ENCODE peak calls at places on chromosomes 11 and 22, in seven cellular contexts. One of them, this sample, is unnamed.
A peak's percentile ranks its signal among the peaks of the same experiment; 100 is the strongest.

GRCh38 chr11:65428578-65429068 is 6.0 kb downstream of the NEAT1 start:
- DNase-seq in GM23248: no peak
- DNase-seq in mammary epithelial cell: no peak
- DNase-seq in HepG2: no peak
- DNase-seq in keratinocyte: no peak
- DNase-seq in neural progenitor cell: no peak
- DNase-seq in IMR-90: no peak
- DNase-seq in this sample: peak; percentile 44

GRCh38 chr22:47695176-47695575 is 932.7 kb downstream of the TBC1D22A start:
- DNase-seq in IMR-90: no peak
- DNase-seq in mammary epithelial cell: no peak
- DNase-seq in neural progenitor cell: no peak
- DNase-seq in keratinocyte: no peak
- DNase-seq in GM23248: no peak
- DNase-seq in HepG2: no peak
- DNase-seq in this sample: no peak

GRCh38 chr11:68043349-68044144 is 4.7 kb downstream of the TCIRG1 start:
- DNase-seq in neural progenitor cell: no peak
- DNase-seq in mammary epithelial cell: no peak
- DNase-seq in IMR-90: peak; percentile 66
- DNase-seq in keratinocyte: no peak
- DNase-seq in GM23248: peak; percentile 42
- DNase-seq in HepG2: no peak
- DNase-seq in this sample: no peak

GRCh38 chr22:29369460-29369859 is 18.9 kb downstream of the AP1B1 start:
- DNase-seq in neural progenitor cell: peak; percentile 71
- DNase-seq in mammary epithelial cell: no peak
- DNase-seq in GM23248: peak; percentile 95
- DNase-seq in HepG2: no peak
- DNase-seq in keratinocyte: no peak
- DNase-seq in IMR-90: peak; percentile 76
- DNase-seq in this sample: no peak

GRCh38 chr11:11403763-11404725 is 51.0 kb upstream of the CSNK2A3 start:
- DNase-seq in keratinocyte: no peak
- DNase-seq in GM23248: peak; percentile 58
- DNase-seq in HepG2: no peak
- DNase-seq in IMR-90: peak; percentile 41
- DNase-seq in mammary epithelial cell: no peak
- DNase-seq in neural progenitor cell: peak; percentile 38
- DNase-seq in this sample: peak; percentile 70

GRCh38 chr11:134724779-134725140 is 312.7 kb upstream of the B3GAT1 start:
- DNase-seq in mammary epithelial cell: no peak
- DNase-seq in GM23248: no peak
- DNase-seq in IMR-90: no peak
- DNase-seq in neural progenitor cell: no peak
- DNase-seq in HepG2: no peak
- DNase-seq in keratinocyte: no peak
- DNase-seq in this sample: no peak

GRCh38 chr11:106306942-106307341 is 229.5 kb downstream of the AASDHPPT start:
- DNase-seq in HepG2: no peak
- DNase-seq in neural progenitor cell: no peak
- DNase-seq in keratinocyte: no peak
- DNase-seq in mammary epithelial cell: no peak
- DNase-seq in GM23248: peak; percentile 19
- DNase-seq in IMR-90: no peak
- DNase-seq in this sample: peak; percentile 23

GRCh38 chr11:13101836-13102574 is 92.9 kb downstream of the RASSF10 start:
- DNase-seq in IMR-90: no peak
- DNase-seq in HepG2: no peak
- DNase-seq in mammary epithelial cell: no peak
- DNase-seq in neural progenitor cell: peak; percentile 53
- DNase-seq in keratinocyte: no peak
- DNase-seq in GM23248: no peak
- DNase-seq in this sample: no peak

GRCh38 chr11:88414385-88414861 is 76.9 kb upstream of the CTSC start:
- DNase-seq in HepG2: no peak
- DNase-seq in keratinocyte: no peak
- DNase-seq in neural progenitor cell: no peak
- DNase-seq in IMR-90: peak; percentile 68
- DNase-seq in mammary epithelial cell: peak; percentile 46
- DNase-seq in GM23248: peak; percentile 77
- DNase-seq in this sample: peak; percentile 38

GRCh38 chr11:82775736-82776346 is 42.2 kb upstream of the FAM181B start:
- DNase-seq in mammary epithelial cell: peak; percentile 51
- DNase-seq in GM23248: peak; percentile 62
- DNase-seq in IMR-90: peak; percentile 47
- DNase-seq in HepG2: peak; percentile 42
- DNase-seq in neural progenitor cell: peak; percentile 59
- DNase-seq in keratinocyte: no peak
- DNase-seq in this sample: peak; percentile 20

GRCh38 chr11:110003426-110003825 is 89.8 kb upstream of the ZC3H12C start:
- DNase-seq in neural progenitor cell: no peak
- DNase-seq in HepG2: no peak
- DNase-seq in IMR-90: no peak
- DNase-seq in mammary epithelial cell: no peak
- DNase-seq in GM23248: no peak
- DNase-seq in keratinocyte: no peak
- DNase-seq in this sample: no peak

GRCh38 chr11:118054712-118055640 is 21.9 kb upstream of the TMPRSS4 start:
- DNase-seq in keratinocyte: no peak
- DNase-seq in IMR-90: no peak
- DNase-seq in HepG2: no peak
- DNase-seq in mammary epithelial cell: no peak
- DNase-seq in GM23248: no peak
- DNase-seq in neural progenitor cell: no peak
- DNase-seq in this sample: no peak

GRCh38 chr11:94553938-94554337 is 10.2 kb downstream of the FUT4 start:
- DNase-seq in mammary epithelial cell: peak; percentile 45
- DNase-seq in GM23248: peak; percentile 60
- DNase-seq in IMR-90: peak; percentile 91
- DNase-seq in neural progenitor cell: no peak
- DNase-seq in HepG2: no peak
- DNase-seq in keratinocyte: no peak
- DNase-seq in this sample: no peak

GRCh38 chr11:128303383-128303782 is 284.0 kb downstream of the ETS1 start:
- DNase-seq in neural progenitor cell: no peak
- DNase-seq in keratinocyte: no peak
- DNase-seq in mammary epithelial cell: no peak
- DNase-seq in IMR-90: no peak
- DNase-seq in HepG2: no peak
- DNase-seq in GM23248: no peak
- DNase-seq in this sample: no peak

GRCh38 chr11:79439430-79439892 is 1.4 kb downstream of the TENM4 start:
- DNase-seq in neural progenitor cell: no peak
- DNase-seq in GM23248: peak; percentile 48
- DNase-seq in mammary epithelial cell: peak; percentile 44
- DNase-seq in IMR-90: peak; percentile 59
- DNase-seq in HepG2: no peak
- DNase-seq in keratinocyte: no peak
- DNase-seq in this sample: peak; percentile 15

GRCh38 chr11:79441159-79441875 is 487 bp upstream of the TENM4 start:
- DNase-seq in keratinocyte: no peak
- DNase-seq in GM23248: peak; percentile 28
- DNase-seq in neural progenitor cell: peak; percentile 31
- DNase-seq in mammary epithelial cell: no peak
- DNase-seq in HepG2: no peak
- DNase-seq in IMR-90: peak; percentile 58
- DNase-seq in this sample: no peak

GRCh38 chr11:79440451-79441158 is at the start of gene TENM4:
- DNase-seq in IMR-90: peak; percentile 92
- DNase-seq in keratinocyte: no peak
- DNase-seq in GM23248: peak; percentile 61
- DNase-seq in HepG2: no peak
- DNase-seq in mammary epithelial cell: peak; percentile 72
- DNase-seq in neural progenitor cell: peak; percentile 83
- DNase-seq in this sample: peak; percentile 78

GRCh38 chr11:79438631-79439429 is 2.0 kb downstream of the TENM4 start:
- DNase-seq in HepG2: no peak
- DNase-seq in IMR-90: peak; percentile 42
- DNase-seq in GM23248: peak; percentile 50
- DNase-seq in keratinocyte: no peak
- DNase-seq in mammary epithelial cell: peak; percentile 51
- DNase-seq in neural progenitor cell: peak; percentile 63
- DNase-seq in this sample: peak; percentile 43

DNA sequence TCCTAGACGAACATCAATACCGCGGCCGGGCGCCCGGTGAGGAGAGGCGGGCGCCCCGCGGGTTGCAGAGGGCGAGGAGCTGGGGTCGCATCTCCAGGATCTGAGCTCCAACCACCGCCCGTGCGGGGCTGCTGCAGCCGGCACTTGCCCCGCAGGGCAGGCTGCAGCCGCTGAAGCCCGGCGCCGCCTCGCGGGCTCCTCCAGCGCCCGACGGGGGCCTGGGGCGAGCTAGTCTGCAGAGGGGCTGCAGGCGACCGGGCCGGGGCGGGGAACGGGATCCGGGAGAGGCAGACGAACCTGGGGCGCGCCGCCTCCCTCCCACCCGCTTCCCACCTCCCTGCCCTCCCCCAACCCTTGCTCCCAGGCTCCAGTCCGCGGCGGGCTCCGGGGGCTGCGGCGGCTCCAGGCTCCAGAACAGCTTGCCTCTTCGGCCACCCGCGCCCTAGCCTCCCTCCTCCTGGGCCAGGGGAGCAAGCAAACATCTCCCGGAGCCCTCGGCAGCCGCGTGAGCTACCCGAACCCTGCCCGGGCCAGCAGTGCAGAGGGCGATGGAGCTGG is 858 bp downstream of the TENM4 start:
- DNase-seq in neural progenitor cell: peak; percentile 74
- DNase-seq in IMR-90: no peak
- DNase-seq in GM23248: no peak
- DNase-seq in mammary epithelial cell: peak; percentile 40
- DNase-seq in keratinocyte: no peak
- DNase-seq in HepG2: no peak
- DNase-seq in this sample: peak; percentile 40
- H3K9ac ChIP-seq in neural progenitor cell: peak overlapping the region; percentile 37
- H3K9ac ChIP-seq in IMR-90: peak overlapping the region; percentile 60
- H3K9ac ChIP-seq in GM23248: no peak overlapping the region
- H3K9ac ChIP-seq in mammary epithelial cell: peak overlapping the region; percentile 70
- H3K9ac ChIP-seq in keratinocyte: peak overlapping the region; percentile 94
- H3K9ac ChIP-seq in HepG2: no peak overlapping the region
- H3K9ac ChIP-seq in this sample: peak overlapping the region; percentile 87

DNA sequence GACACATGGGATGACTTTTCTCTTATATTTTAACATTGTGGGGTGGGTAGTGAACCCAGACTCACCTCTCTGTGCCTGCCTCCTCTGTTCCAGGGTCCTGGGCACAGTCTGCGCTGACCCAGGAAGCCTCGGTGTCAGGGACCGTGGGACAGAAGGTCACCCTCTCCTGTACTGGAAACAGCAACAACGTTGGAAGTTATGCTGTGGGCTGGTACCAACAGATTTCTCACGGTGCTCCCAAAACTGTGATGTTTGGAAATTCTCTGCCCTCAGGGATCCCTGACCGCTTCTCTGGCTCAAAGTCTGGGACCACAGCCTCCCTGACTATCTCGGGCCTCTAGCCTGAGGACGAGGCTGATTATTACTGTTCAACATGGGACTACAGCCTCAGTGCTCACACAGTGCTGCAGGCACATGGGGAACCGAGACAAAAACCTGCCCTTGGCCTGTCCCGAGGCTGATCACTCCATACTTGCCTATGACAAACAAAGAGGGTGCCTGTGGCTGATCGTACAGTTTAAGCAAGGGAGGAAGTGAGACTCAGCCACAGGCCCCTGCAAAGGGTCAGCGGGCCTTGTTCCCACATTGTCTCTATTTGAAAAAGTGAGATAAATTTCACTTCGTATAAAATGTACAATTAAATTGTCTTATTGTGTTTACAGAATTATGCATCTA is 43.7 kb upstream of the TOP3B start:
- DNase-seq in keratinocyte: no peak
- DNase-seq in mammary epithelial cell: no peak
- DNase-seq in HepG2: no peak
- DNase-seq in IMR-90: no peak
- DNase-seq in GM23248: no peak
- DNase-seq in neural progenitor cell: no peak
- DNase-seq in this sample: no peak
- H3K4me1 ChIP-seq in keratinocyte: peaks cover 21% of the 10 kb centered on the region
- H3K4me1 ChIP-seq in mammary epithelial cell: peaks cover 16% of the 10 kb centered on the region
- H3K4me1 ChIP-seq in HepG2: no peaks in the 10 kb centered on the region
- H3K4me1 ChIP-seq in IMR-90: no peaks in the 10 kb centered on the region
- H3K4me1 ChIP-seq in GM23248: no peaks in the 10 kb centered on the region
- H3K4me1 ChIP-seq in neural progenitor cell: no peaks in the 10 kb centered on the region
- H3K4me1 ChIP-seq in this sample: peaks cover 6% of the 10 kb centered on the region

GRCh38 chr22:38982008-38982927 is at the start of gene APOBEC3B:
- DNase-seq in IMR-90: peak; percentile 95
- DNase-seq in neural progenitor cell: peak; percentile 47
- DNase-seq in HepG2: peak; percentile 86
- DNase-seq in mammary epithelial cell: peak; percentile 93
- DNase-seq in keratinocyte: peak; percentile 32
- DNase-seq in GM23248: peak; percentile 93
- DNase-seq in this sample: peak; percentile 95
- H3K4me3 ChIP-seq in IMR-90: peak within 1 kb of the TSS; percentile 22
- H3K4me3 ChIP-seq in neural progenitor cell: no peak within 1 kb of the TSS
- H3K4me3 ChIP-seq in HepG2: peak within 1 kb of the TSS; percentile 46
- H3K4me3 ChIP-seq in mammary epithelial cell: peak within 1 kb of the TSS; percentile 11
- H3K4me3 ChIP-seq in keratinocyte: peak within 1 kb of the TSS; percentile 49
- H3K4me3 ChIP-seq in GM23248: peak within 1 kb of the TSS; percentile 71
- H3K4me3 ChIP-seq in this sample: peak within 1 kb of the TSS; percentile 78

GRCh38 chr11:2300936-2301630 is 635 bp downstream of the C11orf21 start:
- DNase-seq in keratinocyte: no peak
- DNase-seq in IMR-90: no peak
- DNase-seq in mammary epithelial cell: no peak
- DNase-seq in GM23248: no peak
- DNase-seq in HepG2: no peak
- DNase-seq in neural progenitor cell: no peak
- DNase-seq in this sample: no peak

GRCh38 chr11:2302844-2303626 is 1.2 kb downstream of the TSPAN32 start:
- DNase-seq in HepG2: no peak
- DNase-seq in keratinocyte: no peak
- DNase-seq in GM23248: no peak
- DNase-seq in neural progenitor cell: no peak
- DNase-seq in IMR-90: no peak
- DNase-seq in mammary epithelial cell: no peak
- DNase-seq in this sample: no peak

GRCh38 chr11:2303627-2304155 is 1.9 kb downstream of the TSPAN32 start:
- DNase-seq in HepG2: no peak
- DNase-seq in keratinocyte: no peak
- DNase-seq in mammary epithelial cell: no peak
- DNase-seq in GM23248: no peak
- DNase-seq in IMR-90: no peak
- DNase-seq in neural progenitor cell: no peak
- DNase-seq in this sample: no peak

GRCh38 chr11:2301631-2302272 is at the start of the genes C11orf21 and TSPAN32:
- DNase-seq in mammary epithelial cell: no peak
- DNase-seq in IMR-90: peak; percentile 3
- DNase-seq in GM23248: no peak
- DNase-seq in neural progenitor cell: no peak
- DNase-seq in keratinocyte: no peak
- DNase-seq in HepG2: peak; percentile 27
- DNase-seq in this sample: peak; percentile 23

DNA sequence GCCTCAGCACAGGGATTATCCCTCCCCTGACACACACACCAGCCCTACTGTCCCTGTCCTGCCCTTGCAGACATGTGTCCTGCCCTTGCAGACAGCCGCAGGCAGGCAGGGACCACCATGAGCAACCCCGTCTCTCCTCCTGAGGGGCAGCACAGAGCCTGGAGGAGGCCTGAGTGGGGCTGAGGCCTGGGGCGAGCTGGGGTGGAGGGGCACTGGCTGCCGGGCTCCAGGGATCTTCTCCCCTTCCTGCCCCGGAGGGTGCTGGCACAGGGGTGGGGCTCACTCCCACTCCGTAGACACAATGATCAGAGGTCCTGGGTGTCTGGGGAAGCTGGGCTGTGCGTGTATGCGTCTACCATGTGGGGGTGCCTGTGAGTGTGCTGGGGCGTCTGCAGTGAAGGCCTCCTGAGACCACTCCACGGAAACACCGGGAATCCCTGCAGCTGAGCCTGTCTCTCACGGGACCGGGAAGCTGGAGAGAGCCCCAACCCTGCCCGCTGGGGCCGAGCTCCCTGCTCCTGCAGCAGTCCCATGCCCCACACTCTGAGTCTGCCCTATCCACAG is 549 bp downstream of the TSPAN32 start:
- DNase-seq in keratinocyte: no peak
- DNase-seq in HepG2: no peak
- DNase-seq in IMR-90: no peak
- DNase-seq in neural progenitor cell: no peak
- DNase-seq in GM23248: no peak
- DNase-seq in mammary epithelial cell: no peak
- DNase-seq in this sample: no peak
- H3K9ac ChIP-seq in keratinocyte: no peak overlapping the region
- H3K9ac ChIP-seq in HepG2: peak overlapping the region; percentile 29
- H3K9ac ChIP-seq in IMR-90: no peak overlapping the region
- H3K9ac ChIP-seq in neural progenitor cell: no peak overlapping the region
- H3K9ac ChIP-seq in GM23248: no peak overlapping the region
- H3K9ac ChIP-seq in mammary epithelial cell: no peak overlapping the region
- H3K9ac ChIP-seq in this sample: no peak overlapping the region